ENCODE peak calls at places on chromosome 10, in six cellular contexts. I is neuronal stem cell, F is A549, M is keratinocyte, P is heart left ventricle, C is stomach. J is an unnamed sample.

GRCh38 chr10:46515402-46516192 is 40.9 kb downstream of the GPRIN2 start:
- DNase-seq in I (no peak), F (no peak), M (no peak), P (no peak), C (peak), J (no peak)

GRCh38 chr10:29784175-29784773 is 149.5 kb upstream of the SVIL start:
- DNase-seq in I (no peak), F (peak), M (peak), P (no peak), C (peak), J (peak)

GRCh38 chr10:44477021-44477420 is 92.1 kb upstream of the CXCL12 start:
- DNase-seq in I (no peak), F (no peak), M (no peak), P (no peak), C (no peak), J (no peak)

GRCh38 chr10:117544729-117545140 is 2.2 kb downstream of the EMX2 start:
- DNase-seq in I (no peak), F (no peak), M (no peak), P (no peak), C (no peak), J (no peak)

GRCh38 chr10:78434886-78435285 is 401.2 kb downstream of the RPS24 start:
- DNase-seq in I (no peak), F (no peak), M (no peak), P (no peak), C (no peak), J (no peak)

GRCh38 chr10:45491061-45491460 is 117.0 kb downstream of the ALOX5 start:
- DNase-seq in I (no peak), F (no peak), M (no peak), P (no peak), C (no peak), J (no peak)

GRCh38 chr10:88474884-88475844 is 108.0 kb downstream of the RNLS start:
- DNase-seq in I (no peak), F (no peak), M (no peak), P (no peak), C (no peak), J (no peak)

GRCh38 chr10:90887555-90887954 is 15.8 kb downstream of the RPP30 start:
- DNase-seq in I (no peak), F (no peak), M (no peak), P (no peak), C (peak), J (no peak)

GRCh38 chr10:132522521-132523411 is 14.8 kb upstream of the INPP5A start:
- DNase-seq in I (no peak), F (no peak), M (no peak), P (peak), C (no peak), J (no peak)

GRCh38 chr10:72588266-72588665 is 37.6 kb downstream of the MICU1 start:
- DNase-seq in I (no peak), F (no peak), M (no peak), P (no peak), C (no peak), J (no peak)

GRCh38 chr10:99370993-99371392 is 41.8 kb downstream of the CNNM1 start:
- DNase-seq in I (peak), F (peak), M (no peak), P (no peak), C (no peak), J (no peak)

GRCh38 chr10:74977072-74977471 is 134.4 kb upstream of the SAMD8 start:
- DNase-seq in I (no peak), F (no peak), M (no peak), P (no peak), C (no peak), J (no peak)

GRCh38 chr10:46226900-46227558 is 59.8 kb upstream of the ANTXRL start:
- DNase-seq in I (no peak), F (no peak), M (no peak), P (peak), C (peak), J (no peak)

DNA sequence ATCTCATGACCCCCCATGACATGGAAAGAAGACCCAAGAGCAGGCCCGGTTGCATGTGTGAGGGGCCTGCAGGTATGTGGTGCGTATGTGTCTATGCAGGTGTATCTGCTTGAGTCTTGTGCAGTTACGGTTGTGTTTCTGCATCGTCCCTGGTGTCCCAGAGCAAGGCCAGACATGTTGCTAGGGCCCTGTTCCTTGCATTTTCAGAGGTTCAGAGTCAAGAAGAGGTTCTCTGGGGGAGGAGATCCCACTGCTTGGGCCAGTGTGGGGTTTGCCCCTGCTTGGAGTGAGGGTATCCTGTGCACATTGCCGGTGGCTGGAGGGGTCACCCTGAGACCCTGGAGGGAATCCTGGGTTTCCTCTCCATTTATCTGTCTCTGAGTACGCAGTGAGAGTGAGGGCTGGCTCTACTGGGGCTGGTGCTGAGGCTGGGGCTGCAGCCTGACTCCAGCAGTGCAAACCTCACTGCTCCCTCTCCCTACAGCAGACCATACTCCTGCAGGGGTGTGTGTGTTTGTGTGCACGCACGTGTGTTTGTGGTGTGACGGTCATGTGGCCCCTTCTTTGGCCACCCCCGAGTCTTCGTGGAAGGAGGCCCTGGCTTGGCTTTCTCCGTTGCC is 4.1 kb downstream of the TRIM8 start:
- DNase-seq in I (no peak), F (no peak), M (no peak), P (peak), C (no peak), J (no peak)
- H3K27ac ChIP-seq in I (peak), F (no peak), M (no peak), P (peak), C (peak), J (peak)

GRCh38 chr10:22325272-22325947 is 4.5 kb downstream of the BMI1 start:
- DNase-seq in I (peak), F (peak), M (no peak), P (peak), C (peak), J (no peak)

GRCh38 chr10:22322663-22323160 is 1.8 kb downstream of the BMI1 start:
- DNase-seq in I (no peak), F (no peak), M (no peak), P (no peak), C (no peak), J (no peak)

GRCh38 chr10:22323538-22324305 is 2.8 kb downstream of the BMI1 start:
- DNase-seq in I (no peak), F (no peak), M (no peak), P (no peak), C (no peak), J (no peak)

GRCh38 chr10:22324893-22325271 is 4.0 kb downstream of the BMI1 start:
- DNase-seq in I (no peak), F (no peak), M (no peak), P (no peak), C (no peak), J (no peak)

DNA sequence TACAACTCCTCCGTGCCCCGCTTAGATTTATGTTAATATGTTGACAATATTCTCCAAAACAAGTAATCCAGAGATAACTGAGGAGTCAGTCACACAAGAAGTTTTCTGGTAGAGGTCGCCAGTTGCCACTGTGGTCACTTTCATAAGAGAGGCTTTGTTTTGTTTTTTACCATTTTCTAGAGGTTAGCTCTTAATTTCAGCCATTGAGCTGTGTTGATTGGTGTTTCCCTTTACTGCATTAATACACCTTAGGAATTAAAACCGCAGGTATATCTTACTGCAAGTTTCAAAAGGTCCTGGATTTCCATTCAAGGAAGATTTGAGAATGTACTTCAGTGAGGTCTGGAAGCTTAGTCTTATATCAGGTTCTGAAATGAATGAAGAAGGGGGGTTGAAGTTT is 3.5 kb downstream of the BMI1 start:
- DNase-seq in I (no peak), F (no peak), M (no peak), P (no peak), C (no peak), J (no peak)
- H3K27ac ChIP-seq in I (no peak), F (no peak), M (no peak), P (no peak), C (no peak), J (no peak)

GRCh38 chr10:131082991-131083465 is 228.5 kb downstream of the TCERG1L start:
- DNase-seq in I (no peak), F (no peak), M (no peak), P (no peak), C (no peak), J (no peak)
- H3K27ac ChIP-seq in I (no peak), F (no peak), M (no peak), P (no peak), C (no peak), J (no peak)

GRCh38 chr10:69855346-69856163 is 53.8 kb downstream of the COL13A1 start:
- DNase-seq in I (no peak), F (no peak), M (no peak), P (no peak), C (no peak), J (no peak)
- H3K27ac ChIP-seq in I (no peak), F (no peak), M (no peak), P (no peak), C (no peak), J (no peak)

GRCh38 chr10:58206251-58206650 is 61.4 kb downstream of the IPMK start:
- DNase-seq in I (no peak), F (no peak), M (no peak), P (no peak), C (no peak), J (no peak)

GRCh38 chr10:58210160-58210559 is 57.5 kb downstream of the IPMK start:
- DNase-seq in I (no peak), F (no peak), M (no peak), P (no peak), C (no peak), J (no peak)

GRCh38 chr10:58212622-58213021 is 55.1 kb downstream of the IPMK start:
- DNase-seq in I (no peak), F (no peak), M (no peak), P (no peak), C (no peak), J (no peak)

GRCh38 chr10:58209669-58210068 is 58.0 kb downstream of the IPMK start:
- DNase-seq in I (no peak), F (no peak), M (no peak), P (peak), C (no peak), J (no peak)
- H3K27ac ChIP-seq in I (no peak), F (no peak), M (no peak), P (no peak), C (no peak), J (no peak)

DNA sequence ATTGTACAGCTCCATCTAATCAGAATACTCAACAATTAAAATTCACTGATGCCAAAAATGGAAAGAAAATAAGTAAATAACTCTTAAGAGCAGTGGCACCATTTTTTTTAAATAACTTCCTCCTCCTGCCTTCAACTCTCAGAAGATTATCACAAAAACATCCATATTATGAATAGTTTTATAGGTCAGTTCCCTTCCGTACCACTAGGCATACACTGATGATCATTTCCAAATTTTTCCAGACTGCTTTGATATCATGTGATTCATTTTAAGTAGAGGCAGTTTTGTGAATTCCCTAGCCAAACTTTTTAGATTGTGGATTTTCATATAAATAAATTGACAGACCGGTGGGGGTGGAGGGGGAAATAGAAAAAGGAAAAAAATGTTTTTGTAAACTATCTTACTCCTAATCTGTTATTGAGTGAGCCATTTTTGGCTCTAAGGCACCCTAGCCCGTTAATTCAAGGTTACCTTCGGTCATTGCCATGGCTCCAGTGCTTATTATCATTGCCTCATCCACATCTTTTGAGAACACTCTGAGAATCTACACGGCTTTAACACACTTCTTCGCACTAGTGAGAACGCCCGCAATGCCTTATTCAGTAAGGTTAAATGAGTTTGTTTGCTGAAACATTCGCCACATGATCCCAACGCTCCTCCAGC is 1.0 kb downstream of the FAM107B start:
- DNase-seq in I (no peak), F (no peak), M (no peak), P (no peak), C (no peak), J (no peak)
- H3K27ac ChIP-seq in I (no peak), F (peak), M (no peak), P (no peak), C (peak), J (no peak)

DNA sequence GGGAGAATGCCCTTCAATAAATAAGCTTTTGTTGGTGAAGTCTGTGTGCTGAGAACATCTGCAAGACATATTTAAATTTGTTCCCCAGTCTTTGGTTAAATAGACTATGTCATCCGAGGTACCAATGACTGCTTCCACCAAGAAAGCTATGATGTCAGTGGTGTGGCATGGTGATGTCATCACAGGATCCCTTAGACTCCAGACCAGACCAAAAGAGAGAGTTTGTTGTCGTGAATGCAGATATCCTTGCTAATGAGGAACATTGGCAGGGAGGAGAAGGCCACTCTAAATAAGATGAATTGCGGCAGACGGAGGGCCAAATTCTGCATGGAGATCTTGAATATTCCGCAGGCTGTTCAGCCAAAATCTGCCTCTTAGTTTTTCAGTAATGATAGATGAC is 11.9 kb upstream of the CAMK1D start:
- DNase-seq in I (no peak), F (no peak), M (no peak), P (no peak), C (no peak), J (no peak)
- H3K27ac ChIP-seq in I (no peak), F (peak), M (no peak), P (no peak), C (no peak), J (no peak)

GRCh38 chr10:71211759-71212248 is 566 bp upstream of the UNC5B start:
- DNase-seq in I (no peak), F (no peak), M (no peak), P (no peak), C (no peak), J (no peak)

GRCh38 chr10:71214641-71215160 is 2.3 kb downstream of the UNC5B start:
- DNase-seq in I (no peak), F (no peak), M (no peak), P (no peak), C (peak), J (no peak)

GRCh38 chr10:71213127-71213616 is 802 bp downstream of the UNC5B start:
- DNase-seq in I (peak), F (no peak), M (peak), P (peak), C (peak), J (peak)

GRCh38 chr10:71212249-71213126 is at the start of gene UNC5B:
- DNase-seq in I (peak), F (peak), M (no peak), P (peak), C (peak), J (peak)

GRCh38 chr10:71213761-71214440 is 1.5 kb downstream of the UNC5B start:
- DNase-seq in I (no peak), F (peak), M (no peak), P (peak), C (no peak), J (no peak)
- H3K27ac ChIP-seq in I (no peak), F (no peak), M (no peak), P (peak), C (peak), J (peak)

GRCh38 chr10:110048781-110049180 is 41.0 kb downstream of the ADD3 start:
- DNase-seq in I (no peak), F (no peak), M (no peak), P (no peak), C (no peak), J (no peak)
- H3K27ac ChIP-seq in I (no peak), F (no peak), M (no peak), P (no peak), C (no peak), J (no peak)

DNA sequence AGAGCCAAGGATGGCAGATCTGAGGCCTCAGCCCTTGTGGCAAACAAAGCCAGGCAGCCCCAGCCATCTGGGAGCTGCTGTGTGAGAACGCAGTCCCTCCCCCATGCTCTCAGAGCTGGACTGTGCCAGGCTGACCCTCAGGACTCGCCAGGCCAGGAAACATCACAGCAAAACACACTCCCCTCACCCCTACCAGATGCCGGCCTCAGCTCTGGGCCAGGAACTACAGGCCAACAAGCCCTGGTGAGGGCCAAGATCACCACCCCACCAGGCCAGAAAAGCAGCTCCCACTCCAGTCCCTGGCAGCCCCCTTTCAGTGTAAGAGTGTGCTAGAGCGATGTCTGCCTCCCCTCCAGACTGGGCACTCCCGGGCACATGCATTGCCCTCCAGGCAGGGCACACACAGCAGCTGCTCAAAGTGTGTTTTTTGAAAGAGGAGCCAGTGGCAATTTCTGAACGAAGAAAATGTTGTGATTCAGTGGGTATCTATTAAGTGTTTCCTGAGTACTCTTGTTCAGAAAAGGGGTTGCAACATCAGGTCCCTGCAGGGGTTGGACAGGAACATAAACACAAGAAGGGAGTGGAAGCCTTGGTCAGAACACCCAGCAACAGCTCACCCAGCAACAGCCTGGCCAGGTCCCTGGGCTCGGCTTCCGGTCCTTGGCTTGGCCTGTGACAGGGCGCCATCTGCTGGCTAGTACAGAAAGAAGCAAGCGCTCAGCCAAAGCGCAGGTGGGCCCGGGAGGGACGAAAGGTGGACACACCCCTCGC is 18.2 kb downstream of the LRRC20 start:
- DNase-seq in I (peak), F (peak), M (peak), P (peak), C (peak), J (peak)
- H3K27ac ChIP-seq in I (no peak), F (peak), M (peak), P (peak), C (peak), J (peak)